ENCODE peak calls at places on chromosomes 11 and 22, in four cellular contexts. I, Q, M and E are unnamed samples.

GRCh38 chr22:46652081-46652929 is 32.1 kb downstream of the GRAMD4 start:
- DNase-seq in I (no peak), Q (no peak), M (no peak), E (no peak)

GRCh38 chr22:41245917-41246499 is 5.3 kb upstream of the CHADL start:
- DNase-seq in I (no peak), Q (no peak), M (no peak), E (no peak)

GRCh38 chr22:29385748-29386147 is 2.6 kb downstream of the AP1B1 start:
- DNase-seq in I (no peak), Q (no peak), M (no peak), E (no peak)

GRCh38 chr11:15291885-15292284 is 177.2 kb downstream of the INSC start:
- DNase-seq in I (no peak), Q (no peak), M (no peak), E (no peak)

GRCh38 chr22:23061471-23062280 is 8.6 kb upstream of the GNAZ start:
- DNase-seq in I (no peak), Q (no peak), M (no peak), E (no peak)

GRCh38 chr11:84289381-84289906 is 1003.3 kb upstream of the CCDC90B start:
- DNase-seq in I (peak), Q (peak), M (peak), E (peak)

GRCh38 chr11:75790986-75791385 is 22.4 kb downstream of the DGAT2 start:
- DNase-seq in I (no peak), Q (no peak), M (no peak), E (no peak)

GRCh38 chr22:20571531-20572007 is 64.2 kb downstream of the MED15 start:
- DNase-seq in I (peak), Q (no peak), M (no peak), E (no peak)

GRCh38 chr22:47396105-47396504 is 633.7 kb downstream of the TBC1D22A start:
- DNase-seq in I (no peak), Q (no peak), M (no peak), E (no peak)

GRCh38 chr11:115941044-115941443 is 436.8 kb upstream of the CADM1 start:
- DNase-seq in I (no peak), Q (no peak), M (no peak), E (no peak)

GRCh38 chr11:113440816-113441215 is 34.4 kb downstream of the DRD2 start:
- DNase-seq in I (no peak), Q (no peak), M (no peak), E (no peak)

GRCh38 chr11:8698379-8698851 is 15.8 kb downstream of the RPL27A start:
- DNase-seq in I (no peak), Q (no peak), M (no peak), E (no peak)

GRCh38 chr11:78525720-78526119 is 48.9 kb downstream of the NARS2 start:
- DNase-seq in I (no peak), Q (peak), M (no peak), E (peak)

GRCh38 chr11:131884461-131885073 is 514.2 kb downstream of the NTM start:
- DNase-seq in I (no peak), Q (no peak), M (no peak), E (no peak)

GRCh38 chr22:41910050-41910598 is 4.8 kb downstream of the SHISA8 start:
- DNase-seq in I (no peak), Q (no peak), M (no peak), E (no peak)

GRCh38 chr22:44689915-44690524 is 12.0 kb upstream of the PRR5 start:
- DNase-seq in I (no peak), Q (no peak), M (no peak), E (no peak)

GRCh38 chr22:28769394-28770085 is 3.0 kb upstream of the CCDC117 start:
- DNase-seq in I (no peak), Q (no peak), M (no peak), E (no peak)